ENCODE peak calls at places on chromosomes 6 and 20, in eight cellular contexts. O, J, G, C, S, M, T and V are unnamed samples.

GRCh38 chr6:5315883-5316282 is 54.6 kb downstream of the FARS2 start:
- DNase-seq in O (no peak), J (no peak), G (no peak), C (no peak), S (no peak), M (peak; percentile 24), T (no peak), V (no peak)

GRCh38 chr20:42352096-42352495 is 733.9 kb upstream of the CHD6 start:
- DNase-seq in O (no peak), J (no peak), G (no peak), C (no peak), S (no peak), M (no peak), T (no peak), V (no peak)

GRCh38 chr6:160883560-160883959 is 108.0 kb upstream of the MAP3K4 start:
- DNase-seq in O (no peak), J (no peak), G (no peak), C (no peak), S (no peak), M (no peak), T (no peak), V (no peak)

GRCh38 chr6:56891754-56892153 is 63.2 kb upstream of the BEND6 start:
- DNase-seq in O (no peak), J (no peak), G (no peak), C (no peak), S (no peak), M (no peak), T (no peak), V (no peak)

GRCh38 chr20:46296526-46297250 is 11.6 kb downstream of the CDH22 start:
- DNase-seq in O (no peak), J (no peak), G (no peak), C (no peak), S (no peak), M (no peak), T (no peak), V (no peak)

GRCh38 chr20:63850689-63851547 is 10.4 kb upstream of the ABHD16B start:
- DNase-seq in O (no peak), J (no peak), G (no peak), C (no peak), S (peak; percentile 10), M (no peak), T (peak; percentile 96), V (no peak)

GRCh38 chr6:71983131-71983530 is 96.8 kb downstream of the RIMS1 start:
- DNase-seq in O (no peak), J (no peak), G (no peak), C (no peak), S (no peak), M (no peak), T (no peak), V (no peak)

GRCh38 chr20:41004561-41005360 is 23.9 kb upstream of the TOP1 start:
- DNase-seq in O (no peak), J (no peak), G (no peak), C (no peak), S (no peak), M (no peak), T (no peak), V (no peak)

GRCh38 chr20:8454137-8454712 is 322.2 kb downstream of the PLCB1 start:
- DNase-seq in O (peak; percentile 41), J (peak; percentile 40), G (no peak), C (no peak), S (no peak), M (peak; percentile 82), T (peak; percentile 22), V (peak; percentile 20)

GRCh38 chr6:169044376-169045230 is 209.0 kb downstream of the THBS2 start:
- DNase-seq in O (no peak), J (no peak), G (no peak), C (no peak), S (no peak), M (no peak), T (no peak), V (no peak)

GRCh38 chr6:167485186-167485978 is 160.5 kb downstream of the TTLL2 start:
- DNase-seq in O (no peak), J (peak; percentile 2), G (no peak), C (no peak), S (no peak), M (peak; percentile 61), T (no peak), V (no peak)

GRCh38 chr6:158818580-158819212 is 472 bp downstream of the EZR start:
- DNase-seq in O (no peak), J (no peak), G (peak; percentile 61), C (peak; percentile 57), S (peak; percentile 70), M (peak; percentile 81), T (peak; percentile 80), V (peak; percentile 75)

GRCh38 chr6:150514806-150515362 is 84.8 kb upstream of the PLEKHG1 start:
- DNase-seq in O (no peak), J (no peak), G (no peak), C (no peak), S (no peak), M (no peak), T (no peak), V (no peak)

GRCh38 chr6:133741375-133741861 is 147.5 kb upstream of the TCF21 start:
- DNase-seq in O (peak; percentile 28), J (no peak), G (no peak), C (no peak), S (no peak), M (peak; percentile 28), T (no peak), V (no peak)

GRCh38 chr6:33417127-33417902 is 592 bp downstream of the CUTA start:
- DNase-seq in O (no peak), J (peak; percentile 47), G (no peak), C (no peak), S (no peak), M (peak; percentile 74), T (no peak), V (no peak)

GRCh38 chr6:144912474-144912873 is 627.3 kb downstream of the UTRN start:
- DNase-seq in O (no peak), J (peak; percentile 68), G (no peak), C (no peak), S (no peak), M (peak; percentile 77), T (no peak), V (no peak)

GRCh38 chr6:33824461-33825154 is 20.8 kb upstream of the MLN start:
- DNase-seq in O (peak; percentile 18), J (no peak), G (no peak), C (no peak), S (peak; percentile 38), M (no peak), T (no peak), V (peak; percentile 58)

GRCh38 chr20:4835244-4836177 is 113.8 kb downstream of the PRND start:
- DNase-seq in O (no peak), J (no peak), G (no peak), C (no peak), S (peak; percentile 76), M (peak; percentile 29), T (no peak), V (peak; percentile 61)

GRCh38 chr6:34425498-34426410 is at the start of gene RPS10:
- DNase-seq in O (peak; percentile 88), J (peak; percentile 91), G (peak; percentile 85), C (peak; percentile 89), S (peak; percentile 95), M (peak; percentile 98), T (peak; percentile 96), V (peak; percentile 95)

GRCh38 chr6:26122005-26122388 is 34.8 kb downstream of the HFE start:
- DNase-seq in O (no peak), J (no peak), G (no peak), C (no peak), S (no peak), M (no peak), T (no peak), V (no peak)

GRCh38 chr20:2741463-2741862 is 48.9 kb downstream of the EBF4 start:
- DNase-seq in O (no peak), J (no peak), G (peak; percentile 26), C (no peak), S (no peak), M (no peak), T (no peak), V (no peak)

GRCh38 chr6:27053738-27054137 is 193.8 kb upstream of the PRSS16 start:
- DNase-seq in O (no peak), J (peak; percentile 41), G (no peak), C (no peak), S (no peak), M (no peak), T (no peak), V (no peak)

GRCh38 chr6:352896-353470 is 38.6 kb upstream of the IRF4 start:
- DNase-seq in O (no peak), J (no peak), G (no peak), C (no peak), S (no peak), M (no peak), T (no peak), V (no peak)

GRCh38 chr6:3789018-3789895 is 37.7 kb upstream of the PXDC1 start:
- DNase-seq in O (no peak), J (peak; percentile 16), G (no peak), C (no peak), S (no peak), M (peak; percentile 62), T (no peak), V (no peak)

GRCh38 chr20:38864662-38865061 is 59.2 kb downstream of the PPP1R16B start:
- DNase-seq in O (no peak), J (no peak), G (no peak), C (no peak), S (no peak), M (no peak), T (no peak), V (no peak)

GRCh38 chr6:30450908-30451818 is 38.1 kb upstream of the HLA-E start:
- DNase-seq in O (no peak), J (peak; percentile 30), G (peak; percentile 39), C (peak; percentile 39), S (peak; percentile 57), M (peak; percentile 86), T (peak; percentile 73), V (peak; percentile 69)

GRCh38 chr6:38116248-38116647 is 296.7 kb downstream of the ZFAND3 start:
- DNase-seq in O (no peak), J (no peak), G (no peak), C (no peak), S (no peak), M (no peak), T (no peak), V (no peak)

GRCh38 chr6:151723152-151723551 is 84.3 kb upstream of the ESR1 start:
- DNase-seq in O (no peak), J (no peak), G (no peak), C (no peak), S (no peak), M (no peak), T (peak; percentile 47), V (no peak)

GRCh38 chr6:13285705-13286104 is 42.6 kb downstream of the TBC1D7 start:
- DNase-seq in O (no peak), J (no peak), G (no peak), C (no peak), S (no peak), M (no peak), T (no peak), V (no peak)

GRCh38 chr6:44257007-44257752 is at the start of gene SLC35B2:
- DNase-seq in O (no peak), J (peak; percentile 66), G (peak; percentile 55), C (peak; percentile 74), S (peak; percentile 80), M (peak; percentile 92), T (peak; percentile 87), V (peak; percentile 77)

GRCh38 chr6:165630544-165630953 is 32.5 kb downstream of the PDE10A start:
- DNase-seq in O (no peak), J (no peak), G (no peak), C (no peak), S (no peak), M (no peak), T (no peak), V (no peak)

GRCh38 chr6:107554326-107554725 is 64.4 kb downstream of the SOBP start:
- DNase-seq in O (no peak), J (no peak), G (no peak), C (no peak), S (no peak), M (no peak), T (no peak), V (no peak)

GRCh38 chr6:159093608-159094443 is 49.0 kb upstream of the TAGAP start:
- DNase-seq in O (no peak), J (no peak), G (no peak), C (no peak), S (no peak), M (no peak), T (no peak), V (no peak)

GRCh38 chr6:24454452-24454851 is 34.9 kb downstream of the GPLD1 start:
- DNase-seq in O (no peak), J (no peak), G (no peak), C (no peak), S (no peak), M (no peak), T (no peak), V (no peak)